ENCODE peak calls at places on chromosomes 12 and 14, in five cellular contexts. A, H, X, P and S are unnamed samples.

GRCh38 chr12:46385439-46385838 is 12.9 kb upstream of the SLC38A2 start:
- DNase-seq in A (no peak), H (no peak), X (no peak), P (no peak), S (no peak)

GRCh38 chr12:82862876-82863649 is 176.4 kb downstream of the TMTC2 start:
- DNase-seq in A (no peak), H (no peak), X (no peak), P (no peak), S (no peak)

GRCh38 chr12:7498832-7499231 is 4.7 kb downstream of the CD163 start:
- DNase-seq in A (no peak), H (no peak), X (no peak), P (no peak), S (no peak)

GRCh38 chr12:110351119-110351518 is 52.4 kb downstream of the ANAPC7 start:
- DNase-seq in A (no peak), H (no peak), X (no peak), P (no peak), S (no peak)

GRCh38 chr12:69105101-69105613 is 134.2 kb upstream of the CPSF6 start:
- DNase-seq in A (no peak), H (no peak), X (no peak), P (peak; percentile 73), S (no peak)

GRCh38 chr12:51162217-51162616 is 10.7 kb downstream of the TFCP2 start:
- DNase-seq in A (no peak), H (no peak), X (no peak), P (no peak), S (no peak)

GRCh38 chr14:100328495-100329163 is 5.5 kb downstream of the SLC25A47 start:
- DNase-seq in A (no peak), H (no peak), X (no peak), P (no peak), S (no peak)

GRCh38 chr12:105226219-105226618 is 9.8 kb downstream of the APPL2 start:
- DNase-seq in A (peak; percentile 64), H (peak; percentile 51), X (no peak), P (no peak), S (peak; percentile 36)

GRCh38 chr12:98754095-98754494 is 109.0 kb downstream of the APAF1 start:
- DNase-seq in A (no peak), H (peak; percentile 81), X (no peak), P (no peak), S (no peak)

GRCh38 chr12:91813701-91814100 is 331.9 kb downstream of the BTG1 start:
- DNase-seq in A (no peak), H (no peak), X (no peak), P (no peak), S (no peak)

GRCh38 chr14:75657331-75657730 is 3.3 kb downstream of the ERG28 start:
- DNase-seq in A (no peak), H (no peak), X (no peak), P (no peak), S (no peak)

GRCh38 chr12:11669348-11669747 is 19.9 kb downstream of the ETV6 start:
- DNase-seq in A (no peak), H (no peak), X (no peak), P (no peak), S (no peak)

GRCh38 chr12:123546281-123546680 is 12.8 kb upstream of the RILPL1 start:
- DNase-seq in A (no peak), H (no peak), X (no peak), P (no peak), S (no peak)

GRCh38 chr12:127115468-127116035 is 1151.4 kb upstream of the TMEM132C start:
- DNase-seq in A (no peak), H (no peak), X (no peak), P (no peak), S (no peak)

GRCh38 chr12:103169-103981 is 36.8 kb downstream of the IQSEC3 start:
- DNase-seq in A (no peak), H (no peak), X (no peak), P (peak; percentile 99), S (no peak)

GRCh38 chr12:45695035-45695434 is 34.5 kb upstream of the ARID2 start:
- DNase-seq in A (no peak), H (no peak), X (no peak), P (no peak), S (no peak)

GRCh38 chr14:100902792-100903191 is 730 bp downstream of the RTL1 start:
- DNase-seq in A (no peak), H (no peak), X (no peak), P (no peak), S (no peak)

GRCh38 chr12:91565246-91565645 is 382.6 kb upstream of the DCN start:
- DNase-seq in A (no peak), H (no peak), X (no peak), P (no peak), S (no peak)

GRCh38 chr14:28298156-28298555 is 468.4 kb upstream of the FOXG1 start:
- DNase-seq in A (no peak), H (no peak), X (no peak), P (no peak), S (no peak)

GRCh38 chr14:31902915-31903646 is 174.0 kb upstream of the ARHGAP5 start:
- DNase-seq in A (no peak), H (no peak), X (no peak), P (no peak), S (no peak)

GRCh38 chr12:132422057-132423043 is 67.6 kb upstream of the FBRSL1 start:
- DNase-seq in A (no peak), H (no peak), X (no peak), P (no peak), S (no peak)

GRCh38 chr12:34625116-34625515 is 602.8 kb downstream of the ALG10 start:
- DNase-seq in A (no peak), H (no peak), X (no peak), P (peak; percentile 65), S (no peak)

GRCh38 chr14:34616360-34616759 is 13.6 kb downstream of the SNX6 start:
- DNase-seq in A (no peak), H (no peak), X (no peak), P (no peak), S (no peak)

GRCh38 chr14:72714094-72714493 is 179.8 kb downstream of the DPF3 start:
- DNase-seq in A (no peak), H (no peak), X (peak; percentile 2), P (no peak), S (no peak)

GRCh38 chr12:66279127-66279712 is 23.1 kb upstream of the HELB start:
- DNase-seq in A (no peak), H (no peak), X (peak; percentile 39), P (peak; percentile 41), S (no peak)

GRCh38 chr14:65414961-65415589 is 2.5 kb downstream of the FUT8 start:
- DNase-seq in A (no peak), H (no peak), X (no peak), P (peak; percentile 39), S (peak; percentile 27)

GRCh38 chr12:2877959-2878732 is 1.1 kb downstream of the RHNO1 start:
- DNase-seq in A (no peak), H (no peak), X (no peak), P (peak; percentile 86), S (no peak)

GRCh38 chr14:82796081-82796480 is 1262.4 kb upstream of the SEL1L start:
- DNase-seq in A (no peak), H (no peak), X (no peak), P (no peak), S (no peak)

GRCh38 chr14:69354383-69355154 is 43.5 kb downstream of the ERH start:
- DNase-seq in A (no peak), H (peak; percentile 24), X (peak; percentile 52), P (no peak), S (no peak)

GRCh38 chr12:79174656-79175055 is 310.1 kb downstream of the SYT1 start:
- DNase-seq in A (no peak), H (no peak), X (no peak), P (peak; percentile 48), S (no peak)

GRCh38 chr12:53414756-53415417 is 8.8 kb upstream of the AMHR2 start:
- DNase-seq in A (no peak), H (no peak), X (no peak), P (no peak), S (no peak)

GRCh38 chr12:104596128-104596799 is 139.5 kb downstream of the CHST11 start:
- DNase-seq in A (no peak), H (no peak), X (no peak), P (no peak), S (peak; percentile 52)

GRCh38 chr14:52370406-52370911 is 56.3 kb downstream of the PTGER2 start:
- DNase-seq in A (no peak), H (no peak), X (no peak), P (no peak), S (no peak)

GRCh38 chr14:104349950-104350349 is 211.6 kb downstream of the KIF26A start:
- DNase-seq in A (peak; percentile 14), H (no peak), X (no peak), P (peak; percentile 60), S (no peak)

GRCh38 chr12:78703820-78704525 is 160.6 kb upstream of the SYT1 start:
- DNase-seq in A (no peak), H (no peak), X (no peak), P (no peak), S (no peak)

GRCh38 chr14:75831455-75831854 is 150.3 kb downstream of the TGFB3 start:
- DNase-seq in A (peak; percentile 86), H (no peak), X (peak; percentile 19), P (peak; percentile 77), S (peak; percentile 34)

GRCh38 chr12:50751921-50752721 is 11.8 kb upstream of the ATF1 start:
- DNase-seq in A (no peak), H (no peak), X (no peak), P (no peak), S (no peak)